ENCODE peak calls at places on chromosomes 4 and X, in six cellular contexts. U is HCEC 1CT, I is HS-5, A is mucosa of descending colon, O is MV-4-11, M is heart right ventricle. D is an unnamed sample.

GRCh38 chr4:16916719-16917337 is 18.4 kb upstream of the LDB2 start:
- DNase-seq in U (peak), I (no peak), A (no peak), O (peak), M (peak), D (no peak)

GRCh38 chr4:128700659-128701350 is 108.7 kb upstream of the JADE1 start:
- DNase-seq in U (no peak), I (no peak), A (no peak), O (no peak), M (no peak), D (no peak)

GRCh38 chr4:3461515-3462291 is 1.4 kb upstream of the DOK7 start:
- DNase-seq in U (no peak), I (no peak), A (peak), O (no peak), M (peak), D (peak)

GRCh38 chrX:13120017-13120416 is 75.6 kb upstream of the FAM9C start:
- DNase-seq in U (peak), I (no peak), A (no peak), O (no peak), M (peak), D (no peak)

GRCh38 chr4:168710353-168710946 is 213.6 kb downstream of the PALLD start:
- DNase-seq in U (peak), I (no peak), A (no peak), O (peak), M (no peak), D (peak)

GRCh38 chrX:103537871-103538387 is 18.6 kb upstream of the RAB40A start:
- DNase-seq in U (no peak), I (no peak), A (no peak), O (no peak), M (no peak), D (no peak)

GRCh38 chr4:79865253-79865652 is 207.8 kb downstream of the ANTXR2 start:
- DNase-seq in U (peak), I (peak), A (no peak), O (no peak), M (no peak), D (no peak)

GRCh38 chr4:673349-674091 is 556 bp downstream of the ATP5ME start:
- DNase-seq in U (no peak), I (no peak), A (peak), O (no peak), M (peak), D (no peak)

GRCh38 chr4:1112821-1113182 is 562 bp downstream of the RNF212 start:
- DNase-seq in U (no peak), I (no peak), A (no peak), O (no peak), M (no peak), D (no peak)

GRCh38 chr4:42344260-42344659 is 53.0 kb upstream of the SHISA3 start:
- DNase-seq in U (no peak), I (no peak), A (no peak), O (no peak), M (no peak), D (no peak)

GRCh38 chr4:155263480-155263879 is 55.0 kb downstream of the NPY2R start:
- DNase-seq in U (no peak), I (no peak), A (no peak), O (no peak), M (no peak), D (no peak)

GRCh38 chr4:5638976-5639375 is 69.4 kb downstream of the EVC2 start:
- DNase-seq in U (peak), I (peak), A (no peak), O (no peak), M (no peak), D (no peak)

GRCh38 chr4:94641702-94642560 is 115.8 kb upstream of the BMPR1B start:
- DNase-seq in U (peak), I (peak), A (no peak), O (no peak), M (no peak), D (no peak)

GRCh38 chrX:94492541-94492940 is 818.5 kb downstream of the FAM133A start:
- DNase-seq in U (no peak), I (no peak), A (no peak), O (no peak), M (no peak), D (no peak)

GRCh38 chr4:111475001-111475400 is 670.3 kb upstream of the FAM241A start:
- DNase-seq in U (peak), I (no peak), A (no peak), O (no peak), M (no peak), D (no peak)

GRCh38 chr4:140012688-140013087 is 141.3 kb downstream of the MAML3 start:
- DNase-seq in U (peak), I (peak), A (no peak), O (peak), M (peak), D (peak)